ENCODE peak calls at places on chromosome 17, in eight cellular contexts. Y is A549; P is CD8-positive, alpha-beta T cell; U is Daoy; Z is hypothalamus; F is HFFc6; T is chondrocyte; B is heart right ventricle. L is an unnamed sample.

GRCh38 chr17:49117581-49118230 is 14.9 kb upstream of the B4GALNT2 start:
- DNase-seq in Z (no peak), T (no peak), P (no peak), U (no peak), F (no peak), Y (no peak), B (no peak), L (no peak)

GRCh38 chr17:67272312-67273050 is 27.5 kb upstream of the HELZ start:
- DNase-seq in B (no peak), Y (peak; percentile 61), T (peak; percentile 10), P (no peak), Z (no peak), F (no peak), U (peak; percentile 20), L (no peak)

GRCh38 chr17:78933025-78933958 is 8.1 kb upstream of the TIMP2 start:
- DNase-seq in Y (peak; percentile 96), Z (no peak), P (peak; percentile 27), B (peak; percentile 47), T (no peak), U (peak; percentile 98), F (peak; percentile 96), L (peak; percentile 95)

GRCh38 chr17:82477934-82478333 is 19.4 kb downstream of the NARF start:
- DNase-seq in Y (no peak), B (no peak), Z (no peak), F (no peak), U (no peak), T (no peak), P (no peak), L (no peak)

GRCh38 chr17:1746975-1747543 is 4.4 kb downstream of the SERPINF2 start:
- DNase-seq in B (no peak), U (no peak), T (no peak), P (no peak), Y (no peak), F (no peak), Z (no peak), L (peak; percentile 20)

GRCh38 chr17:1769826-1770477 is 8.1 kb downstream of the SERPINF1 start:
- DNase-seq in Y (peak; percentile 78), Z (no peak), T (no peak), F (no peak), P (peak; percentile 19), B (no peak), U (peak; percentile 46), L (no peak)

GRCh38 chr17:15981208-15981607 is 18.3 kb downstream of the ZSWIM7 start:
- DNase-seq in U (peak; percentile 17), T (no peak), P (no peak), Y (no peak), F (no peak), Z (no peak), B (no peak), L (peak; percentile 34)

GRCh38 chr17:75271955-75272847 is 1.2 kb upstream of the MIF4GD start:
- DNase-seq in Z (no peak), P (no peak), B (peak; percentile 70), U (peak; percentile 21), F (peak; percentile 68), Y (peak; percentile 33), T (no peak), L (no peak)

GRCh38 chr17:3861761-3862681 is 16.0 kb upstream of the NCBP3 start:
- DNase-seq in Z (no peak), B (no peak), F (no peak), U (no peak), Y (no peak), P (no peak), T (no peak), L (no peak)

GRCh38 chr17:49703557-49704277 is 4.0 kb downstream of the SLC35B1 start:
- DNase-seq in P (no peak), Y (peak; percentile 78), Z (no peak), F (peak; percentile 27), T (no peak), B (no peak), U (peak; percentile 9), L (peak; percentile 41)

GRCh38 chr17:29563816-29564215 is 3.0 kb downstream of the ABHD15 start:
- DNase-seq in B (no peak), F (no peak), T (peak; percentile 13), P (no peak), Y (no peak), Z (no peak), U (no peak), L (no peak)

GRCh38 chr17:76213491-76213890 is 26.8 kb downstream of the RNF157 start:
- DNase-seq in Z (no peak), F (no peak), U (no peak), Y (no peak), T (no peak), B (no peak), P (no peak), L (no peak)

GRCh38 chr17:74776990-74777389 is 845 bp upstream of the NAT9 start:
- DNase-seq in T (no peak), U (no peak), F (no peak), B (no peak), Z (no peak), P (no peak), Y (no peak), L (no peak)

GRCh38 chr17:61647044-61647443 is 56.0 kb upstream of the NACA2 start:
- DNase-seq in Z (no peak), B (no peak), Y (no peak), U (peak; percentile 23), P (no peak), F (peak; percentile 31), T (no peak), L (no peak)

GRCh38 chr17:19958023-19958422 is 19.6 kb downstream of the AKAP10 start:
- DNase-seq in Y (peak; percentile 89), T (no peak), B (no peak), U (peak; percentile 77), Z (no peak), P (no peak), F (peak; percentile 96), L (peak; percentile 74)

GRCh38 chr17:75595919-75596310 is 8.3 kb downstream of the MYO15B start:
- DNase-seq in B (no peak), Z (no peak), F (no peak), Y (no peak), T (no peak), P (no peak), U (no peak), L (no peak)

GRCh38 chr17:29180051-29180787 is at the start of gene MYO18A:
- DNase-seq in P (peak; percentile 72), T (no peak), Y (peak; percentile 82), B (peak; percentile 84), Z (peak; percentile 82), U (peak; percentile 89), F (peak; percentile 64), L (peak; percentile 78)

GRCh38 chr17:48646183-48647102 is 20.3 kb upstream of the HOXB9 start:
- DNase-seq in P (no peak), F (no peak), Z (no peak), Y (peak; percentile 80), U (no peak), B (no peak), T (peak; percentile 91), L (peak; percentile 71)

GRCh38 chr17:77555741-77556291 is 402.7 kb upstream of the TNRC6C start:
- DNase-seq in Y (peak; percentile 34), P (no peak), U (peak; percentile 64), Z (no peak), T (no peak), F (no peak), B (peak; percentile 45), L (peak; percentile 67)

GRCh38 chr17:48016112-48016511 is 21.5 kb downstream of the COPZ2 start:
- DNase-seq in F (no peak), P (no peak), T (no peak), Y (peak; percentile 28), U (peak; percentile 73), B (no peak), Z (no peak), L (no peak)

GRCh38 chr17:3049705-3050295 is 13.6 kb downstream of the OR1D5 start:
- DNase-seq in Z (no peak), P (no peak), F (no peak), T (no peak), B (no peak), Y (no peak), U (peak; percentile 50), L (no peak)

GRCh38 chr17:48439875-48440505 is 10.0 kb upstream of the SKAP1 start:
- DNase-seq in F (no peak), U (no peak), P (peak; percentile 22), B (no peak), Y (no peak), T (no peak), Z (no peak), L (no peak)

GRCh38 chr17:48505788-48506187 is 25.0 kb downstream of the HOXB1 start:
- DNase-seq in F (peak; percentile 80), P (no peak), Z (no peak), T (no peak), B (no peak), U (peak; percentile 82), Y (peak; percentile 89), L (peak; percentile 95)

L was measured in SW480.